ENCODE peak calls at places on chromosomes 5 and 9, in six cellular contexts. C, M, X, Z, P and V are unnamed samples.

GRCh38 chr9:110891760-110892159 is 146.5 kb downstream of the LPAR1 start:
- DNase-seq in Z (no peak), P (no peak), X (no peak), M (no peak), C (no peak), V (no peak)

GRCh38 chr5:138773215-138773614 is 20.0 kb downstream of the CTNNA1 start:
- DNase-seq in Z (no peak), C (no peak), M (no peak), X (no peak), P (no peak), V (no peak)

GRCh38 chr9:2459756-2460155 is 161.8 kb upstream of the VLDLR start:
- DNase-seq in M (no peak), X (no peak), C (no peak), Z (no peak), P (no peak), V (peak)

GRCh38 chr9:95045751-95046150 is 271.8 kb downstream of the FANCC start:
- DNase-seq in M (no peak), X (no peak), P (no peak), Z (no peak), C (no peak), V (no peak)

GRCh38 chr5:1177826-1178528 is 23.4 kb upstream of the SLC6A19 start:
- DNase-seq in C (no peak), X (no peak), Z (peak), P (no peak), M (no peak), V (no peak)

GRCh38 chr9:136965771-136966484 is 11.4 kb upstream of the PTGDS start:
- DNase-seq in P (peak), M (no peak), X (peak), Z (no peak), C (no peak), V (peak)

GRCh38 chr9:108813951-108814601 is 41.7 kb downstream of the ACTL7B start:
- DNase-seq in P (no peak), C (peak), X (no peak), M (no peak), Z (no peak), V (peak)

GRCh38 chr9:101738566-101739183 is at the start of gene GRIN3A:
- DNase-seq in Z (peak), M (no peak), C (peak), P (no peak), X (peak), V (no peak)

GRCh38 chr5:96265487-96265886 is 167.6 kb downstream of the PCSK1 start:
- DNase-seq in P (no peak), M (no peak), Z (no peak), C (no peak), X (no peak), V (no peak)

GRCh38 chr9:127826253-127826913 is 23.7 kb downstream of the FPGS start:
- DNase-seq in Z (no peak), P (no peak), C (no peak), X (no peak), M (no peak), V (no peak)

GRCh38 chr5:54251981-54252380 is 58.4 kb downstream of the ARL15 start:
- DNase-seq in C (no peak), P (no peak), Z (no peak), M (no peak), X (no peak), V (no peak)

GRCh38 chr5:72145351-72145750 is 38.1 kb downstream of the MAP1B start:
- DNase-seq in C (no peak), X (no peak), Z (no peak), P (no peak), M (no peak), V (no peak)

DNA sequence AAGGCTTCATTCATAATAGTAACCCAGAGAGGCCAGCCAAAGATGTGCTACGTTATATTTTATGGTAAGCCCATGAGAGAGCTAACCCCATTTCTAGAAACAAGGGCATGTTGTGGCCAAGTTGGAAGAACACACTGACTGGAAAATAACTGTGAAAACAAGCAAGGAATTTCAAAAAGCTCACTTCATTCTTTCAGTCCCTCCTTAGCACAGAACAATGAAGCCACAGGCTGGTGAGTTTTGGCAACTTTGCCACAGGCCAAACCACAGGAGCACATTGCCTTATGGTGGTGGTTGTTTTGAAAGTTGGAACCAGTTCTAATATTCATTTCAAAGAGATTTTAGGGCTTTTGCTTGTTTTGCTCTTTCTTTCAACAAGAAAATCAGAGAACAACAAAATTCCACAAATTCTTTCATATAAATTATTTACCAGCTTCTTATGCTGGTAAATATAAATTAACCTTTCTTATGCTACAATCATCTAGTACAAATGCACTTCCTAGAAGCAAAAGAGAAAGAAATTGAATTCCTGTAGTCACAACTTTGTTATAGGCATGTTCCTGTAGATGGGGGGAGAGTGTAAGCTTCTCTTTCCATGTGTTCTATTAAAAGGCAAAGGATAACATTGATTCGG is 225.4 kb upstream of the RFX3 start:
- DNase-seq in Z (no peak), P (no peak), M (no peak), C (peak), X (no peak), V (no peak)
- H3K27ac ChIP-seq in Z (no peak), P (no peak), M (no peak), C (peak), X (no peak), V (no peak)

DNA sequence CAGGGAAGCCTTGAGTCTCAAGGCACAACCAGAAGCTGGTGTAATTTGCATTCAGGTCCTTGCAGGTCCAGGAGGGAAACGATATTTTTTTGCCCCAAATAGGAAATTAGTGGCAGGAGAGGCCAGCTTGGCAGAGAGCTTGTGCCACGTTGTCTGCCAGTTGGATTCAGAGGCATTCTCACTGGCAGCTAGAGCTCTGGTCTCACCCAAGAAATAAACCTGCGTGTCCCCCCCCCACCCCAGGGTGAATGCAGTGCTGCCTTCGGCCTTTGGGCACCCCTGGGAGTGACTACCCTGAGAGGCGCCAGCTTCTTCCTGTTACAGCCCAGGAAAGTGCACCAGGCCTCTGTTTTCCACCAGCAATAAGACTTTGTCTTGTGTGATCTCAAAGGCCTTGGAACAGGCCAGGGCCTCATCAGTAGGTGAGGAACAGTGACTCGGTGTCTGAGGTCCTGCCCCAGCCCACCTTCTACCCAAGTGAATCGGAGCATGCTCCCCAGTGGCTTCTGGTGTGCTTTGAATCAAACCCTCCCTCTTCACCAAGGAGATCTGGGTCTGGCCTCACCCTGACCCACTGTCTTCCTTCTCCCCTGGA is 68.4 kb downstream of the HSPA4 start:
- DNase-seq in C (no peak), X (no peak), M (no peak), P (no peak), Z (no peak), V (peak)
- H3K27ac ChIP-seq in C (no peak), X (no peak), M (no peak), P (no peak), Z (peak), V (no peak)

GRCh38 chr9:130770093-130770492 is 65.0 kb upstream of the ABL1 start:
- DNase-seq in X (no peak), C (no peak), P (no peak), M (no peak), Z (no peak), V (no peak)

GRCh38 chr9:130766031-130766903 is 68.8 kb upstream of the ABL1 start:
- DNase-seq in C (no peak), M (no peak), Z (peak), X (no peak), P (no peak), V (no peak)

GRCh38 chr9:130769004-130769403 is 66.0 kb upstream of the ABL1 start:
- DNase-seq in M (no peak), P (no peak), X (no peak), C (no peak), Z (no peak), V (no peak)

GRCh38 chr9:130766904-130767262 is 68.2 kb upstream of the ABL1 start:
- DNase-seq in Z (no peak), X (no peak), M (no peak), P (no peak), C (no peak), V (no peak)

GRCh38 chr9:130768265-130768664 is 66.8 kb upstream of the ABL1 start:
- DNase-seq in Z (no peak), X (no peak), C (no peak), M (no peak), P (no peak), V (no peak)
- H3K27ac ChIP-seq in Z (no peak), X (no peak), C (no peak), M (no peak), P (no peak), V (no peak)

GRCh38 chr9:89623925-89624420 is 19.2 kb downstream of the GADD45G start:
- DNase-seq in Z (no peak), M (no peak), X (no peak), C (no peak), P (no peak), V (peak)
- H3K27ac ChIP-seq in Z (peak), M (no peak), X (no peak), C (no peak), P (no peak), V (no peak)